ENCODE peak calls at places on chromosomes 13 and 19, in six cellular contexts. One of them, this sample, is unnamed.

GRCh38 chr19:4057913-4058695 is 8.6 kb downstream of the ZBTB7A start:
- DNase-seq in upper lobe of left lung: peak
- DNase-seq in mucosa of descending colon: peak
- DNase-seq in CD8-positive, alpha-beta T cell: no peak
- DNase-seq in fibroblast of pulmonary artery: peak
- DNase-seq in fibroblast of mammary gland: peak
- DNase-seq in this sample: no peak

GRCh38 chr19:49064768-49065611 is at the start of gene NTF4:
- DNase-seq in mucosa of descending colon: no peak
- DNase-seq in fibroblast of pulmonary artery: peak
- DNase-seq in CD8-positive, alpha-beta T cell: no peak
- DNase-seq in fibroblast of mammary gland: no peak
- DNase-seq in upper lobe of left lung: peak
- DNase-seq in this sample: no peak

GRCh38 chr19:38213911-38214625 is 10.0 kb downstream of the DPF1 start:
- DNase-seq in CD8-positive, alpha-beta T cell: peak
- DNase-seq in fibroblast of pulmonary artery: peak
- DNase-seq in mucosa of descending colon: no peak
- DNase-seq in upper lobe of left lung: no peak
- DNase-seq in fibroblast of mammary gland: peak
- DNase-seq in this sample: no peak

GRCh38 chr13:19661126-19661525 is 27.7 kb downstream of the MPHOSPH8 start:
- DNase-seq in mucosa of descending colon: no peak
- DNase-seq in CD8-positive, alpha-beta T cell: no peak
- DNase-seq in fibroblast of pulmonary artery: no peak
- DNase-seq in fibroblast of mammary gland: no peak
- DNase-seq in upper lobe of left lung: no peak
- DNase-seq in this sample: no peak

GRCh38 chr13:47726394-47726793 is 274.7 kb downstream of the SUCLA2 start:
- DNase-seq in CD8-positive, alpha-beta T cell: no peak
- DNase-seq in fibroblast of pulmonary artery: no peak
- DNase-seq in mucosa of descending colon: no peak
- DNase-seq in fibroblast of mammary gland: no peak
- DNase-seq in upper lobe of left lung: no peak
- DNase-seq in this sample: no peak

GRCh38 chr19:57665261-57665806 is 3.4 kb upstream of the ZSCAN4 start:
- DNase-seq in fibroblast of mammary gland: no peak
- DNase-seq in upper lobe of left lung: no peak
- DNase-seq in mucosa of descending colon: no peak
- DNase-seq in fibroblast of pulmonary artery: no peak
- DNase-seq in CD8-positive, alpha-beta T cell: no peak
- DNase-seq in this sample: no peak

GRCh38 chr13:24172071-24172470 is 11.6 kb downstream of the SPATA13 start:
- DNase-seq in CD8-positive, alpha-beta T cell: no peak
- DNase-seq in mucosa of descending colon: no peak
- DNase-seq in upper lobe of left lung: no peak
- DNase-seq in fibroblast of mammary gland: peak
- DNase-seq in fibroblast of pulmonary artery: no peak
- DNase-seq in this sample: no peak

GRCh38 chr13:33383724-33384577 is 98.4 kb upstream of the STARD13 start:
- DNase-seq in CD8-positive, alpha-beta T cell: no peak
- DNase-seq in upper lobe of left lung: no peak
- DNase-seq in fibroblast of mammary gland: no peak
- DNase-seq in fibroblast of pulmonary artery: no peak
- DNase-seq in mucosa of descending colon: no peak
- DNase-seq in this sample: no peak

GRCh38 chr13:52749446-52749845 is 9.8 kb upstream of the CNMD start:
- DNase-seq in mucosa of descending colon: no peak
- DNase-seq in CD8-positive, alpha-beta T cell: no peak
- DNase-seq in fibroblast of pulmonary artery: no peak
- DNase-seq in fibroblast of mammary gland: no peak
- DNase-seq in upper lobe of left lung: no peak
- DNase-seq in this sample: no peak

GRCh38 chr19:54469496-54469934 is 3.6 kb downstream of the CDC42EP5 start:
- DNase-seq in fibroblast of pulmonary artery: no peak
- DNase-seq in mucosa of descending colon: peak
- DNase-seq in CD8-positive, alpha-beta T cell: no peak
- DNase-seq in fibroblast of mammary gland: no peak
- DNase-seq in upper lobe of left lung: no peak
- DNase-seq in this sample: no peak

GRCh38 chr13:83796364-83796763 is 85.9 kb downstream of the SLITRK1 start:
- DNase-seq in fibroblast of mammary gland: no peak
- DNase-seq in CD8-positive, alpha-beta T cell: no peak
- DNase-seq in mucosa of descending colon: no peak
- DNase-seq in fibroblast of pulmonary artery: no peak
- DNase-seq in upper lobe of left lung: no peak
- DNase-seq in this sample: no peak

DNA sequence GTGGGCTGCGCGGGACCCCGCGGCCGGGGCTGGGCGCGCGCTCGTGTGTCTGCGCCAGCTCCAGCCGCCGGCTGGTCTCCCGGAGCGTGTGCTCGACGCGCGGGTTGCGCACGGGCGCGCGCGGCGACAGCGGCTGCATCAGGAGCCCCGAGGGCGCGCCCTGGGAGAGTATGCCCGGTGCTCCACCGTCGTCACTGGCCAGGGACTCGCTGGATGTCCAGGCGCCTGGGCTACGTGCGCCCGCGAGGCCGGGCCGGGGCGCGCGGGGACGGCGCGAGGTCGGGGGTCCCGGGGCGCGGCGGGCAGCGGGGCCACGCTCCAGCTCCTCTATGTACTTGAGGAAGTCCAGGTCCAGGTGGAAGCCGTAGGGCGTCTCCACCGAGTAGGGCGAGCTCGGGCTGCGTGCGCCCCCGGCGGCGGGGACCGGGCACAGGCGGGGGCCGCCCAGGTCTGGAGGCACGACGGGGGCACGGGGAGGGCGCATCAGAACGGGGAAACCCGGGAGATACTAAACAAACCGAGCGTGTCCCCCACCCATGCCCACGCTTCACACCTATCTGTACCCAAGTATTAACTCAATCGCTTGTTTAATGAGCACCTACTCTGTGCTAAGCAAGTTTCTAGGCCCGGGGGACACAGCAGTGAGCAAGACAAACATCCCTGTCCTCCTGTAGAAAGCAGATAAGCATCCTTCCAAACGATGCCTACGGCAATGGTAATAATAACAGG is 7.6 kb downstream of the KANK3 start:
- DNase-seq in CD8-positive, alpha-beta T cell: no peak
- DNase-seq in fibroblast of pulmonary artery: no peak
- DNase-seq in mucosa of descending colon: peak
- DNase-seq in fibroblast of mammary gland: no peak
- DNase-seq in upper lobe of left lung: no peak
- DNase-seq in this sample: no peak
- TF ChIP-seq CTCF in CD8-positive, alpha-beta T cell: no peak
- TF ChIP-seq CTCF in fibroblast of pulmonary artery: no peak
- TF ChIP-seq CTCF in mucosa of descending colon: no peak
- TF ChIP-seq CTCF in fibroblast of mammary gland: no peak
- TF ChIP-seq CTCF in upper lobe of left lung: no peak
- TF ChIP-seq CTCF in this sample: no peak

GRCh38 chr13:73072501-73072900 is 13.7 kb downstream of the KLF5 start:
- DNase-seq in fibroblast of pulmonary artery: no peak
- DNase-seq in upper lobe of left lung: no peak
- DNase-seq in CD8-positive, alpha-beta T cell: no peak
- DNase-seq in mucosa of descending colon: no peak
- DNase-seq in fibroblast of mammary gland: no peak
- DNase-seq in this sample: no peak
- H3K4me3 ChIP-seq in fibroblast of pulmonary artery: no peak
- H3K4me3 ChIP-seq in upper lobe of left lung: no peak
- H3K4me3 ChIP-seq in CD8-positive, alpha-beta T cell: no peak
- H3K4me3 ChIP-seq in mucosa of descending colon: no peak
- H3K4me3 ChIP-seq in fibroblast of mammary gland: no peak
- H3K4me3 ChIP-seq in this sample: no peak

DNA sequence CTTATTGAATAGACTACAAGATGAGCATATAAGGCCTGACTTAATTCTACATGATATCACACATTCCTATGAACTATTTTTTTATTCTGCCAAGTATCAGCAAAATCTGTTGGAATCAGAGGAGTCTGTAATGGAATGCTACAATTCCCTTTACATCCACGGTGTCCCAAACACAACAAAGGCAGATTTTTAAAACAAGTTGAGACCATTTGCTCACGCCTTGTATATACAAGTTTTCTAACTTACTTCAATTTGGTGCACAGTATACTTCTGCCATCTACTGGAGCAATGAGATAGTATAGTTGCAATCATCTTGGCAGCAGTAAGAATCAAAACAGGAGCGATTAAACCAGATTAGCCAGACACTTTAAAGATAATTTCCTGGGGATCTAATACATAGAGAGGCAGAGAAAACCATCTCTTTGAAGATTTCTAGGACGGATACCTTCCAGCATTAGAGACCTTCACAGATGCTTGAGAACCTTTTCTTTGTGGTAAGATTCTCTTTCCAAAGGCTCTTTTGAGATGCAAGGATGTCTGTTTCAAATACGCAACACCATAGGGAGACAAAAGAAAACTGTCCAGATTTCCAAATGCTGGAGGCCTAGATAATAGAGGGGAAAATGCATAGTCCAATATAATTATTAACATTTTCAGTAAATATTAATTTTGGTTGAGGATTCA is 302.0 kb upstream of the MIR17HG start:
- DNase-seq in fibroblast of mammary gland: no peak
- DNase-seq in mucosa of descending colon: no peak
- DNase-seq in CD8-positive, alpha-beta T cell: no peak
- DNase-seq in fibroblast of pulmonary artery: peak
- DNase-seq in upper lobe of left lung: no peak
- DNase-seq in this sample: no peak
- TF ChIP-seq CTCF in fibroblast of mammary gland: peak
- TF ChIP-seq CTCF in mucosa of descending colon: no peak
- TF ChIP-seq CTCF in CD8-positive, alpha-beta T cell: no peak
- TF ChIP-seq CTCF in fibroblast of pulmonary artery: peak
- TF ChIP-seq CTCF in upper lobe of left lung: no peak
- TF ChIP-seq CTCF in this sample: no peak

GRCh38 chr19:11384778-11385129 is 640 bp upstream of the EPOR start:
- DNase-seq in fibroblast of mammary gland: no peak
- DNase-seq in upper lobe of left lung: no peak
- DNase-seq in fibroblast of pulmonary artery: no peak
- DNase-seq in mucosa of descending colon: no peak
- DNase-seq in CD8-positive, alpha-beta T cell: no peak
- DNase-seq in this sample: no peak

GRCh38 chr19:11383706-11384048 is 437 bp downstream of the EPOR start:
- DNase-seq in mucosa of descending colon: no peak
- DNase-seq in upper lobe of left lung: no peak
- DNase-seq in CD8-positive, alpha-beta T cell: no peak
- DNase-seq in fibroblast of mammary gland: no peak
- DNase-seq in fibroblast of pulmonary artery: no peak
- DNase-seq in this sample: no peak

GRCh38 chr19:11380653-11381534 is 3.2 kb downstream of the EPOR start:
- DNase-seq in mucosa of descending colon: peak
- DNase-seq in fibroblast of mammary gland: peak
- DNase-seq in fibroblast of pulmonary artery: peak
- DNase-seq in upper lobe of left lung: peak
- DNase-seq in CD8-positive, alpha-beta T cell: peak
- DNase-seq in this sample: peak

GRCh38 chr19:11381535-11382369 is 2.4 kb downstream of the EPOR start:
- DNase-seq in mucosa of descending colon: peak
- DNase-seq in fibroblast of mammary gland: peak
- DNase-seq in upper lobe of left lung: peak
- DNase-seq in fibroblast of pulmonary artery: peak
- DNase-seq in CD8-positive, alpha-beta T cell: no peak
- DNase-seq in this sample: no peak

DNA sequence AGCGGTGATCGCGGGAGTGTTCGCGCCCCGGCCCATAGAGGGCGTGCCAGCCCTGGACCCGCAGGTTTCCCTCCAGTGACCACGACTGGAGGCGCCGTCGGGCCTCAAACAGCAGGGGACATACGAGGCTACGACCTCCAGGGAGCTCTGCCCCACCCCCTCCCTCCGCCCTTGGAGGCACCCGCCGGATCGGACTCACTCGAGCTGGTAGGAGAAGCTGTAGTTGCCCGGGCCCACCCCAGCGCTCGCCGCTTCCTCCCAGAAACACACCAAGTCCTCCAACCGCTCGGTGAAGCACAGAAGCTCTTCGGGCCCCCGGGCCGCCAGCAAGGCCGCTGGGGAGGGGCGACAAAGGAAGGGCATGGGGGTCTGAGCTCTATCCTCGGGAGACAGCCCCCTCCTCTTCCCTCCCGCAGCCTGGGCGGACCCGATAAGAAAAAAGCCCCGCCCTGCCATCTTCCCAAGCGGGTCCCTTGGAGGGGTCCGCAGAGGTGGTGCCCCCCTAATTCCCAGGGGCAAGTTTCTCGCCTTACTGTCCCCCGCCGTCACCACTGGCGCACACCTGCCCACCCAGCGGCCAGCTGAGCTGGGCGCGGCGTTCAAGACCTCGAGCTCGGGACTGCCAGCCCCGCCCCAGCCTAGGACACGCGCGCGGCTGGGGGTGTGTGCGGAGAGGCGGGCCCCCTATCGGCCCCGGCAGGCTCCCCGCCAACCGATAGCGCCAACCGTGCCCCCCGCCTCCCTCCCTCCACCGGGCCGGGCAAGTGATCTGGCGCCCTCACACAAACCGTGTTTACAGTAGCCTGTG is 1.0 kb downstream of the EPOR start:
- DNase-seq in mucosa of descending colon: peak
- DNase-seq in upper lobe of left lung: peak
- DNase-seq in CD8-positive, alpha-beta T cell: peak
- DNase-seq in fibroblast of mammary gland: no peak
- DNase-seq in fibroblast of pulmonary artery: peak
- DNase-seq in this sample: no peak
- H3K4me3 ChIP-seq in mucosa of descending colon: no peak
- H3K4me3 ChIP-seq in upper lobe of left lung: peak
- H3K4me3 ChIP-seq in CD8-positive, alpha-beta T cell: peak
- H3K4me3 ChIP-seq in fibroblast of mammary gland: no peak
- H3K4me3 ChIP-seq in fibroblast of pulmonary artery: peak
- H3K4me3 ChIP-seq in this sample: peak

GRCh38 chr13:109790951-109791605 is 4.7 kb upstream of the IRS2 start:
- DNase-seq in CD8-positive, alpha-beta T cell: peak
- DNase-seq in mucosa of descending colon: no peak
- DNase-seq in fibroblast of mammary gland: peak
- DNase-seq in upper lobe of left lung: no peak
- DNase-seq in fibroblast of pulmonary artery: peak
- DNase-seq in this sample: no peak
- TF ChIP-seq CTCF in CD8-positive, alpha-beta T cell: peak
- TF ChIP-seq CTCF in mucosa of descending colon: no peak
- TF ChIP-seq CTCF in fibroblast of mammary gland: peak
- TF ChIP-seq CTCF in upper lobe of left lung: no peak
- TF ChIP-seq CTCF in fibroblast of pulmonary artery: peak
- TF ChIP-seq CTCF in this sample: peak

GRCh38 chr13:32008518-32009175 is 22.9 kb upstream of the FRY start:
- DNase-seq in mucosa of descending colon: no peak
- DNase-seq in CD8-positive, alpha-beta T cell: no peak
- DNase-seq in fibroblast of pulmonary artery: no peak
- DNase-seq in upper lobe of left lung: no peak
- DNase-seq in fibroblast of mammary gland: no peak
- DNase-seq in this sample: no peak
- H3K4me3 ChIP-seq in mucosa of descending colon: no peak
- H3K4me3 ChIP-seq in CD8-positive, alpha-beta T cell: no peak
- H3K4me3 ChIP-seq in fibroblast of pulmonary artery: no peak
- H3K4me3 ChIP-seq in upper lobe of left lung: no peak
- H3K4me3 ChIP-seq in fibroblast of mammary gland: no peak
- H3K4me3 ChIP-seq in this sample: no peak

DNA sequence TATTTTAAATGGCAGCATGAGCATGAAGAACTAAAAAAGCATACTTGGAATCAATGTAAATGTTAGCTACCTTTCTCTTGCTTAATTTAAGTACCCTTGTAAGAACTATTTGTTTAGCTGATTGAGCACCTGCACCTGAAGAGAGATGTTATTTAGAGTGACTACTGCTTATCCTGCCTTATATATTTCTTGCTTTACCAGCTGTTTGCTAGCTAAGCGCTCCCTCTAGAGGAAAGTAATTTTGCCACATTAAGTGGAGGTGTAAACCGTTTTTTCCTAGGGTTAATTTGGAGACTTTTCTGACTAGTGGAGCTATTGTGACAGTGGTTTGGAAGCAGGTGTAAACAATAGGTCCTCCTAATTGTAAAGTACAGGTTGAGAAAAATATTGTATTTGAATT is 19.4 kb upstream of the PSG2 start:
- DNase-seq in fibroblast of mammary gland: no peak
- DNase-seq in upper lobe of left lung: no peak
- DNase-seq in CD8-positive, alpha-beta T cell: no peak
- DNase-seq in fibroblast of pulmonary artery: no peak
- DNase-seq in mucosa of descending colon: no peak
- DNase-seq in this sample: no peak
- TF ChIP-seq CTCF in fibroblast of mammary gland: no peak
- TF ChIP-seq CTCF in upper lobe of left lung: no peak
- TF ChIP-seq CTCF in CD8-positive, alpha-beta T cell: no peak
- TF ChIP-seq CTCF in fibroblast of pulmonary artery: no peak
- TF ChIP-seq CTCF in mucosa of descending colon: no peak
- TF ChIP-seq CTCF in this sample: no peak

This sample was measured in AG04449.